ENCODE peak calls at places on chromosome 22, in seven cellular contexts. B, Q, L, T, G, X and Y are unnamed samples.

GRCh38 chr22:20024225-20025087 is 3.5 kb downstream of the TANGO2 start:
- DNase-seq in B (no peak), Q (no peak), L (no peak), T (no peak), G (no peak), X (peak), Y (peak)

GRCh38 chr22:28984482-28985158 is 77.0 kb downstream of the C22orf31 start:
- DNase-seq in B (no peak), Q (no peak), L (no peak), T (no peak), G (no peak), X (no peak), Y (no peak)

GRCh38 chr22:47115518-47115890 is 353.1 kb downstream of the TBC1D22A start:
- DNase-seq in B (no peak), Q (no peak), L (no peak), T (no peak), G (no peak), X (no peak), Y (peak)

GRCh38 chr22:19604711-19605268 is 80.6 kb upstream of the CLDN5 start:
- DNase-seq in B (peak), Q (no peak), L (no peak), T (no peak), G (no peak), X (no peak), Y (peak)

GRCh38 chr22:46149998-46150549 is at the start of gene PPARA:
- DNase-seq in B (peak), Q (peak), L (peak), T (peak), G (peak), X (peak), Y (peak)

GRCh38 chr22:37428649-37429586 is 1.6 kb upstream of the ELFN2 start:
- DNase-seq in B (peak), Q (peak), L (peak), T (no peak), G (peak), X (peak), Y (no peak)

GRCh38 chr22:19194751-19195536 is 16.4 kb upstream of the SLC25A1 start:
- DNase-seq in B (no peak), Q (no peak), L (no peak), T (no peak), G (no peak), X (no peak), Y (peak)

GRCh38 chr22:19060356-19061009 is 61.7 kb downstream of the DGCR2 start:
- DNase-seq in B (no peak), Q (no peak), L (no peak), T (no peak), G (no peak), X (no peak), Y (no peak)

GRCh38 chr22:17155941-17156340 is 3.1 kb downstream of the HDHD5 start:
- DNase-seq in B (no peak), Q (no peak), L (no peak), T (no peak), G (no peak), X (no peak), Y (no peak)

GRCh38 chr22:46058591-46059519 is 81.9 kb upstream of the WNT7B start:
- DNase-seq in B (no peak), Q (peak), L (no peak), T (no peak), G (peak), X (no peak), Y (no peak)

GRCh38 chr22:46501701-46502100 is 35.7 kb downstream of the CELSR1 start:
- DNase-seq in B (no peak), Q (no peak), L (no peak), T (no peak), G (peak), X (no peak), Y (no peak)

GRCh38 chr22:45976351-45977002 is 485 bp downstream of the WNT7B start:
- DNase-seq in B (peak), Q (no peak), L (no peak), T (no peak), G (no peak), X (no peak), Y (no peak)

GRCh38 chr22:38789606-38790005 is 4.3 kb downstream of the DNAL4 start:
- DNase-seq in B (no peak), Q (no peak), L (no peak), T (no peak), G (no peak), X (no peak), Y (no peak)

GRCh38 chr22:49400136-49400865 is 427.4 kb downstream of the BRD1 start:
- DNase-seq in B (no peak), Q (peak), L (no peak), T (no peak), G (no peak), X (no peak), Y (no peak)

GRCh38 chr22:46604306-46604690 is 15.9 kb upstream of the GRAMD4 start:
- DNase-seq in B (no peak), Q (no peak), L (no peak), T (peak), G (no peak), X (no peak), Y (no peak)

GRCh38 chr22:43867839-43868652 is 5.7 kb upstream of the SULT4A1 start:
- DNase-seq in B (peak), Q (peak), L (peak), T (no peak), G (peak), X (peak), Y (peak)

GRCh38 chr22:48382197-48382596 is 1445.5 kb downstream of the BRD1 start:
- DNase-seq in B (no peak), Q (peak), L (no peak), T (no peak), G (no peak), X (no peak), Y (peak)

GRCh38 chr22:37242395-37242918 is 1.6 kb downstream of the RAC2 start:
- DNase-seq in B (no peak), Q (peak), L (no peak), T (peak), G (no peak), X (no peak), Y (peak)

GRCh38 chr22:31187627-31188026 is 24.5 kb upstream of the LIMK2 start:
- DNase-seq in B (no peak), Q (no peak), L (no peak), T (no peak), G (no peak), X (no peak), Y (no peak)

GRCh38 chr22:46584081-46584903 is 35.9 kb upstream of the GRAMD4 start:
- DNase-seq in B (no peak), Q (peak), L (no peak), T (no peak), G (no peak), X (no peak), Y (peak)

GRCh38 chr22:36731916-36732315 is 28.4 kb upstream of the CACNG2 start:
- DNase-seq in B (no peak), Q (peak), L (no peak), T (no peak), G (no peak), X (no peak), Y (peak)

GRCh38 chr22:28015676-28016601 is 96.9 kb upstream of the PITPNB start:
- DNase-seq in B (peak), Q (no peak), L (no peak), T (peak), G (no peak), X (no peak), Y (peak)

GRCh38 chr22:43226368-43226979 is 39.5 kb upstream of the TTLL12 start:
- DNase-seq in B (peak), Q (peak), L (peak), T (no peak), G (no peak), X (peak), Y (no peak)

GRCh38 chr22:37824674-37825641 is 1.8 kb downstream of the GALR3 start:
- DNase-seq in B (no peak), Q (peak), L (no peak), T (no peak), G (peak), X (no peak), Y (peak)

GRCh38 chr22:36285545-36285944 is 32.6 kb downstream of the APOL1 start:
- DNase-seq in B (no peak), Q (no peak), L (no peak), T (no peak), G (no peak), X (no peak), Y (peak)

GRCh38 chr22:39763276-39763675 is 130.3 kb downstream of the ENTHD1 start:
- DNase-seq in B (no peak), Q (no peak), L (no peak), T (no peak), G (no peak), X (no peak), Y (no peak)

GRCh38 chr22:16562711-16563554 is 29.7 kb downstream of the CCT8L2 start:
- DNase-seq in B (no peak), Q (no peak), L (no peak), T (peak), G (no peak), X (no peak), Y (no peak)

GRCh38 chr22:46575915-46576555 is 38.6 kb upstream of the CELSR1 start:
- DNase-seq in B (peak), Q (no peak), L (no peak), T (no peak), G (no peak), X (no peak), Y (peak)

GRCh38 chr22:27111796-27112195 is 454.4 kb downstream of the MIAT start:
- DNase-seq in B (no peak), Q (no peak), L (no peak), T (no peak), G (no peak), X (no peak), Y (no peak)

GRCh38 chr22:28051787-28052356 is 132.8 kb upstream of the PITPNB start:
- DNase-seq in B (peak), Q (peak), L (peak), T (no peak), G (peak), X (peak), Y (no peak)

GRCh38 chr22:39282642-39283311 is 36.6 kb downstream of the RPL3 start:
- DNase-seq in B (no peak), Q (peak), L (no peak), T (peak), G (no peak), X (no peak), Y (peak)

GRCh38 chr22:30277547-30278344 is 11.1 kb upstream of the OSM start:
- DNase-seq in B (peak), Q (no peak), L (no peak), T (peak), G (peak), X (no peak), Y (no peak)

GRCh38 chr22:43587574-43587973 is 175.8 kb downstream of the MPPED1 start:
- DNase-seq in B (no peak), Q (no peak), L (no peak), T (no peak), G (no peak), X (no peak), Y (no peak)

GRCh38 chr22:36577019-36577418 is 48.1 kb upstream of the EIF3D start:
- DNase-seq in B (no peak), Q (peak), L (no peak), T (no peak), G (peak), X (no peak), Y (no peak)

DNA sequence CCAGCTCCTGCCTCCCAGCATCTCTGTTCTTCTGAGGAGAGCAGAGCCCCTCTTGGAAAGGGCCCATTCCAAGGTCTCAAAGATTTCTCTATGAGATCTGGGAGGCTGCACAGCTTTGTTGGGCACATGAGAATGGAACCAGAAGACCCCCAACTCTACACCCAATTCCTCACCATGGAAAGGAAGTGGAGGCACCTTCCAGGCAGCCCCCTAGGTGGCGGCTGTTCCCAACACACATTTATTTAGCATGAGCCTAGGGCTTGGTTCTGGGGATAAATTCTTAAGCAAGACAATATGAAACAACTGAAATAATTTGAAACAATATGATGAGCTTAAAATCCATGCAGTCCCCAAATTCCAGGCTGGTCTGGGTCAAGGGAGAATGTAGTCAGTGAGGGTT is 100.4 kb downstream of the TIMP3 start:
- DNase-seq in B (no peak), Q (peak), L (no peak), T (no peak), G (no peak), X (no peak), Y (no peak)
- TF ChIP-seq CTCF in B (no peak), Q (peak), L (no peak), T (no peak), G (no peak), X (no peak), Y (peak)

GRCh38 chr22:50542416-50542927 is 3.2 kb upstream of the KLHDC7B start:
- DNase-seq in B (no peak), Q (no peak), L (no peak), T (peak), G (no peak), X (no peak), Y (no peak)
- TF ChIP-seq CTCF in B (no peak), Q (peak), L (no peak), T (peak), G (peak), X (no peak), Y (no peak)

DNA sequence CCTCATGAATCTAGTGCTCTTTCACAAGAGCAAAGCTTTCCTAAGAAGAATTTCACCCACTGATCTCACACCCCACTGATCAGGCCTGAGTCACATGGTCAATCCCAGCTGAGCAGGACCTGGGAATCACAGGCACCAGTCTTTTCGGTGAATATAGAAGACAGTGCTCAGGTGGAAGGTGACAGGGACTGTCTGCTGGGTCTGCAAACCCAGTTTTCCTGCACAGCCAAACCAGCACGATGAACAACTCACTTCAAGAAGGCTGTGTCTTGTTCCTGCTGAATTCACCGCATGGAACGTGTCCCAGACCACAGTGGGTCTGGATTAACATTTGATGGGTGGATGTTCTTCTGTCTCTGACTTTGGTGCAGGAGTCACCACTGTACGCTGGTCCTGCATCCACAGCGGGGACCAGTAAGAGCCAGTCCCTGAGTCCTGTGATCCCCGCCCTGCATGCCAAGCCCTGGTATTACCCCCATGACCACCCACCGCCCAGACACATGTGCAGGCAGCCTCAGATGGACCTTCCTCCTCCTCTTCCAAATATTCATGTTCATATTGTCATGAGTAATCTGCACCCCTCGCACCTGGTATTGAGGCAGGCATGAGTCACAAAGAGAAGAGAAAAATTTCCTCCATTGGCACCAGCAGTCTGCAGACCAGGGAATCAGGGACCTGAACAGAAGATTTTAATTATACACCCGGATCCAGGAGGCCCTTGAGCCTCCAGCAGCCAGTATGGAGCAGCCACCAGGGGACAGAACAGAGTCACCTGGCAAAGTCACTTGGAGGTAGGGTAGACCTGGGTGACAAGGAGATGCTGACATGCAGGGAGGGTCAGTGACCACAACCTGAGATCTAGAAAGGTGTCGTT is 8.6 kb upstream of the IGLL5 start:
- DNase-seq in B (no peak), Q (peak), L (no peak), T (no peak), G (no peak), X (no peak), Y (no peak)
- TF ChIP-seq CTCF in B (no peak), Q (peak), L (no peak), T (no peak), G (no peak), X (peak), Y (no peak)

DNA sequence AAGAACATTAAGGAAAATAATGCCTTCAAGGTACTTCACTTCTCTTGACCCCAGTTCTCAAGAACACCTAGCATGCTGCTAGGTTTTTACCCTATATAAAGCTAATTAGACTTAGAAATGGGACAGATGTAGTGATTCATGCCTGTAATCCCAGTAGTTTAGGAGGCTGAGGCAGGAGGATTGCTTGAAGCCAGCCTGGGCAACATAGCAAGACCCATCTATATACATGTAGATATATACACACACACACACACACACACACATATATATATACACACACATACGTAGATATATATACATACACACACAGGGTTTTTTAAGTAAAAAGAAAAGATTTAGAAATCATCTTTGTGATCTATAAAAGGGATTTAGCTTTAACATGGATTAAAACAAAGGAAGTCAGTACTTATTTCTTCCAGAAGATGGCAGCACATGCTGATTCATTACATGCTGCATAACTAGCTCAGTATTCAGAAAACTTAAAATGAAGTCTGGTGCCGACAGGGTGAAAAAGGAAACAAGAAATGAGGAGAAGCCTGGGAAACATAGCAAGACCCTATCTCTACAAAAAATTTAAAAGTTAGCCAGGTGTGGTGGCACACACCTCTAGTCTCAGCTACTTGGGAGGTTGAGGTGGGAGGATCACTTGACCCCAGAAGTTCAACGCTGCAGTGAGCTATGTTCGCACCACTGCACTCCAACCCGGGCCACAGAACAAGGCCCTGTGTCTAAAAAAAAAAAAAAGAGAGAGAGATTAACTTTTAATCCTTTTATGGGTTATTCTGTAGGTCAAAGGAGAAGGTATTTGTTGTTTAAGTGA is 28.5 kb upstream of the RBX1 start:
- DNase-seq in B (peak), Q (no peak), L (peak), T (no peak), G (peak), X (no peak), Y (no peak)
- TF ChIP-seq CTCF in B (peak), Q (peak), L (peak), T (peak), G (peak), X (peak), Y (peak)

GRCh38 chr22:24440270-24440717 is 12.9 kb downstream of the ADORA2A start:
- DNase-seq in B (no peak), Q (no peak), L (no peak), T (peak), G (no peak), X (no peak), Y (peak)

GRCh38 chr22:24435861-24436351 is 8.5 kb downstream of the ADORA2A start:
- DNase-seq in B (no peak), Q (no peak), L (no peak), T (peak), G (peak), X (no peak), Y (peak)

GRCh38 chr22:24437091-24437490 is 9.7 kb downstream of the ADORA2A start:
- DNase-seq in B (no peak), Q (peak), L (no peak), T (no peak), G (no peak), X (no peak), Y (peak)

GRCh38 chr22:24436553-24436952 is 9.2 kb downstream of the ADORA2A start:
- DNase-seq in B (no peak), Q (no peak), L (no peak), T (peak), G (no peak), X (no peak), Y (peak)

GRCh38 chr22:24437820-24438328 is 10.5 kb downstream of the ADORA2A start:
- DNase-seq in B (no peak), Q (peak), L (no peak), T (no peak), G (peak), X (no peak), Y (peak)
- TF ChIP-seq CTCF in B (peak), Q (peak), L (no peak), T (peak), G (peak), X (no peak), Y (peak)